ENCODE peak calls at places on chromosomes 4 and X, in seven cellular contexts. U, Q, J, R, Y, B and E are unnamed samples.
A peak's percentile ranks its signal among the peaks of the same experiment; 100 is the strongest.

GRCh38 chrX:74133156-74133796 is 170.7 kb upstream of the ZCCHC13 start:
- ATAC-seq in U (peak; percentile 87), Q (no peak), J (peak; percentile 61), R (peak; percentile 65), Y (no peak), B (no peak), E (peak; percentile 74)

GRCh38 chr4:48331577-48332340 is 9.6 kb upstream of the SLAIN2 start:
- ATAC-seq in U (no peak), Q (no peak), J (peak; percentile 88), R (peak; percentile 68), Y (no peak), B (no peak), E (peak; percentile 81)

GRCh38 chr4:127533028-127533700 is 99.6 kb upstream of the INTU start:
- ATAC-seq in U (peak; percentile 26), Q (no peak), J (no peak), R (peak; percentile 97), Y (no peak), B (no peak), E (no peak)

GRCh38 chrX:96464880-96465558 is 219.6 kb upstream of the DIAPH2 start:
- ATAC-seq in U (no peak), Q (no peak), J (no peak), R (no peak), Y (no peak), B (no peak), E (no peak)

GRCh38 chrX:1906028-1906427 is 291.2 kb downstream of the ASMT start:
- ATAC-seq in U (no peak), Q (no peak), J (no peak), R (no peak), Y (no peak), B (no peak), E (no peak)

GRCh38 chr4:71107732-71108131 is 114.3 kb downstream of the DCK start:
- ATAC-seq in U (no peak), Q (peak; percentile 73), J (no peak), R (no peak), Y (no peak), B (no peak), E (no peak)

GRCh38 chr4:98624144-98624543 is 34.3 kb downstream of the TSPAN5 start:
- ATAC-seq in U (no peak), Q (no peak), J (no peak), R (no peak), Y (no peak), B (no peak), E (no peak)

GRCh38 chr4:168503652-168504362 is 7.0 kb downstream of the PALLD start:
- ATAC-seq in U (peak; percentile 57), Q (no peak), J (peak; percentile 19), R (peak; percentile 56), Y (no peak), B (no peak), E (peak; percentile 88)

GRCh38 chr4:31045724-31046318 is 325.7 kb downstream of the PCDH7 start:
- ATAC-seq in U (peak; percentile 50), Q (no peak), J (peak; percentile 76), R (peak; percentile 61), Y (no peak), B (no peak), E (peak; percentile 52)

GRCh38 chr4:165208741-165209388 is 1.5 kb downstream of the KLHL2 start:
- ATAC-seq in U (no peak), Q (peak; percentile 74), J (no peak), R (no peak), Y (no peak), B (no peak), E (no peak)

GRCh38 chr4:153426207-153426886 is 39.8 kb upstream of the TMEM131L start:
- ATAC-seq in U (peak; percentile 49), Q (no peak), J (peak; percentile 20), R (no peak), Y (peak; percentile 73), B (peak; percentile 37), E (no peak)

GRCh38 chr4:53786632-53787031 is 195.3 kb upstream of the LNX1 start:
- ATAC-seq in U (peak; percentile 41), Q (no peak), J (no peak), R (peak; percentile 63), Y (no peak), B (no peak), E (no peak)

GRCh38 chrX:114582698-114583395 is 1.0 kb upstream of the HTR2C start:
- ATAC-seq in U (no peak), Q (no peak), J (no peak), R (no peak), Y (no peak), B (no peak), E (no peak)

GRCh38 chr4:3724319-3725231 is 41.6 kb upstream of the ADRA2C start:
- ATAC-seq in U (no peak), Q (no peak), J (no peak), R (no peak), Y (no peak), B (no peak), E (peak; percentile 64)